ENCODE peak calls at places on chromosomes 2 and 18, in seven cellular contexts. One of them, this sample, is unnamed.

GRCh38 chr2:64063924-64064331 is 44.7 kb upstream of the VPS54 start:
- DNase-seq in K562: peak
- DNase-seq in stomach: no peak
- DNase-seq in fibroblast of lung: peak
- DNase-seq in upper lobe of right lung: no peak
- DNase-seq in substantia nigra: no peak
- DNase-seq in HCT116: no peak
- DNase-seq in this sample: no peak

GRCh38 chr2:157874997-157875719 is 972 bp downstream of the ACVR1 start:
- DNase-seq in K562: peak
- DNase-seq in stomach: no peak
- DNase-seq in fibroblast of lung: peak
- DNase-seq in upper lobe of right lung: peak
- DNase-seq in substantia nigra: peak
- DNase-seq in HCT116: no peak
- DNase-seq in this sample: peak

GRCh38 chr2:85504434-85505261 is 34.3 kb upstream of the MAT2A start:
- DNase-seq in K562: peak
- DNase-seq in stomach: peak
- DNase-seq in fibroblast of lung: peak
- DNase-seq in upper lobe of right lung: no peak
- DNase-seq in substantia nigra: no peak
- DNase-seq in HCT116: peak
- DNase-seq in this sample: no peak

GRCh38 chr2:173590278-173590811 is 235.7 kb downstream of the CDCA7 start:
- DNase-seq in K562: no peak
- DNase-seq in stomach: peak
- DNase-seq in fibroblast of lung: peak
- DNase-seq in upper lobe of right lung: peak
- DNase-seq in substantia nigra: peak
- DNase-seq in HCT116: peak
- DNase-seq in this sample: no peak

GRCh38 chr18:31273812-31274527 is 44.0 kb upstream of the DSG1 start:
- DNase-seq in K562: no peak
- DNase-seq in stomach: no peak
- DNase-seq in fibroblast of lung: no peak
- DNase-seq in upper lobe of right lung: no peak
- DNase-seq in substantia nigra: no peak
- DNase-seq in HCT116: no peak
- DNase-seq in this sample: no peak

GRCh38 chr2:2161871-2162653 is 169.0 kb downstream of the MYT1L start:
- DNase-seq in K562: no peak
- DNase-seq in stomach: no peak
- DNase-seq in fibroblast of lung: no peak
- DNase-seq in upper lobe of right lung: no peak
- DNase-seq in substantia nigra: no peak
- DNase-seq in HCT116: no peak
- DNase-seq in this sample: no peak

GRCh38 chr18:49055787-49056186 is 105.0 kb upstream of the SMAD7 start:
- DNase-seq in K562: peak
- DNase-seq in stomach: peak
- DNase-seq in fibroblast of lung: peak
- DNase-seq in upper lobe of right lung: peak
- DNase-seq in substantia nigra: no peak
- DNase-seq in HCT116: no peak
- DNase-seq in this sample: no peak

GRCh38 chr2:43174368-43175186 is 51.8 kb downstream of the ZFP36L2 start:
- DNase-seq in K562: no peak
- DNase-seq in stomach: peak
- DNase-seq in fibroblast of lung: no peak
- DNase-seq in upper lobe of right lung: no peak
- DNase-seq in substantia nigra: peak
- DNase-seq in HCT116: no peak
- DNase-seq in this sample: no peak

GRCh38 chr2:109311771-109312170 is 182.8 kb downstream of the SH3RF3 start:
- DNase-seq in K562: no peak
- DNase-seq in stomach: no peak
- DNase-seq in fibroblast of lung: no peak
- DNase-seq in upper lobe of right lung: no peak
- DNase-seq in substantia nigra: no peak
- DNase-seq in HCT116: no peak
- DNase-seq in this sample: no peak

GRCh38 chr2:64142817-64143153 is 1.4 kb downstream of the PELI1 start:
- DNase-seq in K562: peak
- DNase-seq in stomach: no peak
- DNase-seq in fibroblast of lung: peak
- DNase-seq in upper lobe of right lung: no peak
- DNase-seq in substantia nigra: no peak
- DNase-seq in HCT116: no peak
- DNase-seq in this sample: no peak

GRCh38 chr2:207625014-207625755 is at the start of gene METTL21A:
- DNase-seq in K562: peak
- DNase-seq in stomach: peak
- DNase-seq in fibroblast of lung: peak
- DNase-seq in upper lobe of right lung: peak
- DNase-seq in substantia nigra: peak
- DNase-seq in HCT116: peak
- DNase-seq in this sample: peak

GRCh38 chr2:97718051-97718882 is 4.9 kb downstream of the ZAP70 start:
- DNase-seq in K562: no peak
- DNase-seq in stomach: peak
- DNase-seq in fibroblast of lung: no peak
- DNase-seq in upper lobe of right lung: peak
- DNase-seq in substantia nigra: no peak
- DNase-seq in HCT116: no peak
- DNase-seq in this sample: no peak

GRCh38 chr2:102112692-102113665 is 29.6 kb upstream of the IL1R1 start:
- DNase-seq in K562: no peak
- DNase-seq in stomach: no peak
- DNase-seq in fibroblast of lung: peak
- DNase-seq in upper lobe of right lung: no peak
- DNase-seq in substantia nigra: no peak
- DNase-seq in HCT116: no peak
- DNase-seq in this sample: no peak

GRCh38 chr2:102111823-102112222 is 30.7 kb upstream of the IL1R1 start:
- DNase-seq in K562: no peak
- DNase-seq in stomach: no peak
- DNase-seq in fibroblast of lung: no peak
- DNase-seq in upper lobe of right lung: no peak
- DNase-seq in substantia nigra: no peak
- DNase-seq in HCT116: no peak
- DNase-seq in this sample: peak

GRCh38 chr2:102112271-102112670 is 30.3 kb upstream of the IL1R1 start:
- DNase-seq in K562: peak
- DNase-seq in stomach: no peak
- DNase-seq in fibroblast of lung: no peak
- DNase-seq in upper lobe of right lung: no peak
- DNase-seq in substantia nigra: no peak
- DNase-seq in HCT116: no peak
- DNase-seq in this sample: no peak

GRCh38 chr2:102114851-102115497 is 27.6 kb upstream of the IL1R1 start:
- DNase-seq in K562: no peak
- DNase-seq in stomach: no peak
- DNase-seq in fibroblast of lung: peak
- DNase-seq in upper lobe of right lung: no peak
- DNase-seq in substantia nigra: no peak
- DNase-seq in HCT116: no peak
- DNase-seq in this sample: no peak

GRCh38 chr2:102114290-102114721 is 28.2 kb upstream of the IL1R1 start:
- DNase-seq in K562: no peak
- DNase-seq in stomach: no peak
- DNase-seq in fibroblast of lung: peak
- DNase-seq in upper lobe of right lung: no peak
- DNase-seq in substantia nigra: no peak
- DNase-seq in HCT116: no peak
- DNase-seq in this sample: no peak
- H3K27ac ChIP-seq in K562: no peak
- H3K27ac ChIP-seq in stomach: no peak
- H3K27ac ChIP-seq in fibroblast of lung: peak
- H3K27ac ChIP-seq in upper lobe of right lung: peak
- H3K27ac ChIP-seq in substantia nigra: no peak
- H3K27ac ChIP-seq in HCT116: no peak
- H3K27ac ChIP-seq in this sample: no peak

GRCh38 chr2:105327690-105328089 is 1.8 kb downstream of the TGFBRAP1 start:
- DNase-seq in K562: no peak
- DNase-seq in stomach: no peak
- DNase-seq in fibroblast of lung: no peak
- DNase-seq in upper lobe of right lung: no peak
- DNase-seq in substantia nigra: no peak
- DNase-seq in HCT116: no peak
- DNase-seq in this sample: no peak
- H3K27ac ChIP-seq in K562: no peak
- H3K27ac ChIP-seq in stomach: no peak
- H3K27ac ChIP-seq in fibroblast of lung: no peak
- H3K27ac ChIP-seq in upper lobe of right lung: no peak
- H3K27ac ChIP-seq in substantia nigra: no peak
- H3K27ac ChIP-seq in HCT116: no peak
- H3K27ac ChIP-seq in this sample: no peak

GRCh38 chr2:54500404-54501147 is 44.4 kb downstream of the SPTBN1 start:
- DNase-seq in K562: no peak
- DNase-seq in stomach: no peak
- DNase-seq in fibroblast of lung: no peak
- DNase-seq in upper lobe of right lung: no peak
- DNase-seq in substantia nigra: no peak
- DNase-seq in HCT116: no peak
- DNase-seq in this sample: no peak
- H3K27ac ChIP-seq in K562: no peak
- H3K27ac ChIP-seq in stomach: no peak
- H3K27ac ChIP-seq in fibroblast of lung: no peak
- H3K27ac ChIP-seq in upper lobe of right lung: peak
- H3K27ac ChIP-seq in substantia nigra: no peak
- H3K27ac ChIP-seq in HCT116: no peak
- H3K27ac ChIP-seq in this sample: no peak

GRCh38 chr18:45107425-45107824 is 426.7 kb downstream of the SETBP1 start:
- DNase-seq in K562: no peak
- DNase-seq in stomach: no peak
- DNase-seq in fibroblast of lung: peak
- DNase-seq in upper lobe of right lung: no peak
- DNase-seq in substantia nigra: no peak
- DNase-seq in HCT116: no peak
- DNase-seq in this sample: no peak

GRCh38 chr18:45104071-45104440 is 423.4 kb downstream of the SETBP1 start:
- DNase-seq in K562: no peak
- DNase-seq in stomach: no peak
- DNase-seq in fibroblast of lung: no peak
- DNase-seq in upper lobe of right lung: no peak
- DNase-seq in substantia nigra: no peak
- DNase-seq in HCT116: no peak
- DNase-seq in this sample: peak

GRCh38 chr18:45103319-45104070 is 422.8 kb downstream of the SETBP1 start:
- DNase-seq in K562: no peak
- DNase-seq in stomach: no peak
- DNase-seq in fibroblast of lung: no peak
- DNase-seq in upper lobe of right lung: no peak
- DNase-seq in substantia nigra: no peak
- DNase-seq in HCT116: no peak
- DNase-seq in this sample: no peak

GRCh38 chr18:45106331-45106774 is 425.7 kb downstream of the SETBP1 start:
- DNase-seq in K562: no peak
- DNase-seq in stomach: no peak
- DNase-seq in fibroblast of lung: peak
- DNase-seq in upper lobe of right lung: no peak
- DNase-seq in substantia nigra: no peak
- DNase-seq in HCT116: no peak
- DNase-seq in this sample: no peak

DNA sequence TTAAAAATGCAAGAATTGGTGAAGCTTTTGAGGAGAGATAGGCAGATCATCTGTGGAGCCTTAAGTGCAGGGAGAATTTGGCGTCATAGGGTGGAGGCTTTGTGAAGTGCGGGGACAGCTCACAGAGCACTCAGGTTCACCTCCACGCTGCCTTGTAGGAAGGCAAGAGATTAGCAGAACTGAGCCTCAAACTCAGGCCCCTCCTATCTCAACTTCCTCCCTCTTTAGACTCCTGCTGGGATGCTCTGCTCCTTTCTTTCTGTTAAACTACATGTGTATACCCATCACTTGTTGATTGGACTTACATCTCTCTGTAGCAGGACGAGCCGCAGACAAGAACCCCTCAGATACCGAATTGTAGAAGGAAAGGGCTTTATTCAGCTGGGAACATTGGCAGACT is 422.2 kb downstream of the SETBP1 start:
- DNase-seq in K562: no peak
- DNase-seq in stomach: no peak
- DNase-seq in fibroblast of lung: no peak
- DNase-seq in upper lobe of right lung: no peak
- DNase-seq in substantia nigra: no peak
- DNase-seq in HCT116: no peak
- DNase-seq in this sample: peak
- H3K27ac ChIP-seq in K562: no peak
- H3K27ac ChIP-seq in stomach: no peak
- H3K27ac ChIP-seq in fibroblast of lung: no peak
- H3K27ac ChIP-seq in upper lobe of right lung: no peak
- H3K27ac ChIP-seq in substantia nigra: no peak
- H3K27ac ChIP-seq in HCT116: no peak
- H3K27ac ChIP-seq in this sample: no peak

DNA sequence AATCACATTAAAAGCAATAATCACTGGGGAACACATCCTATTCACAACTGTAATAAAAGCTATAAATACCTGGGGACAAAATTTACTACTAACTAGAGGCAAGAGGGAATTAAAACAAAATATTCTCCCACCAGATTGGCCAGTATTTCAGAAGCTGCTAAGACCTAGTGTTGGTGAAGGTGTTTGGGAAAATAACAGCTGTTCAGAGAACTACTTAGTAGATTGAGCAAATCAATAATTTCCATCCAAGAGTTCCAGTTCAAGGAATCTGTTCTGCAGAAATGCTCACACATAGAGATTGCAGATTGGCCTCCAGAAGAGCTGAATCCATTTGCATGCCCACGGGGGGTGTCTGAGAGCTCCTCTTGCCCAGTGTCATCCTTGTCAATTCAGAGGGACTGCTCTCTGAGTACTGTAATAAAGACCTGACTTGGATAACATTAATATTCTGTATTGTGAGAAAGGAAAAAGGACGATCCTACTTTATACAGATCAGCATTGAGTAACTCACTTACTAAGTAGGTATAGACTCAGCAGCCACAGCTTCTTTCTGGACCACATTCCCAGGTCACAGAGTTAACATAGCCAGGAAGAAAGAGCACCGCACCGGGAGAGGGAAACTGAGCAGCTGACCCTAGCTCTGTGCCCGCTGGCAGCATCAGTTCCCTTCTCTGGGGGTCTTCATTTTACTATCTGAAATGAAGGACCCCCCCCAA is 5.6 kb downstream of the TUBB6 start:
- DNase-seq in K562: no peak
- DNase-seq in stomach: no peak
- DNase-seq in fibroblast of lung: no peak
- DNase-seq in upper lobe of right lung: no peak
- DNase-seq in substantia nigra: no peak
- DNase-seq in HCT116: no peak
- DNase-seq in this sample: no peak
- H3K27ac ChIP-seq in K562: no peak
- H3K27ac ChIP-seq in stomach: no peak
- H3K27ac ChIP-seq in fibroblast of lung: no peak
- H3K27ac ChIP-seq in upper lobe of right lung: no peak
- H3K27ac ChIP-seq in substantia nigra: no peak
- H3K27ac ChIP-seq in HCT116: no peak
- H3K27ac ChIP-seq in this sample: no peak

This sample was measured in neural progenitor cell.